ENCODE peak calls at places on chromosomes 5 and 9, in eight cellular contexts. O is Kasumi-1; W is CD8-positive, alpha-beta T cell; F is GM12865; T is CD4-positive, alpha-beta T cell; Q is CD4-positive, alpha-beta memory T cell; G is EH; H is suprapubic skin. M is an unnamed sample.

GRCh38 chr5:172646716-172647285 is 5.7 kb downstream of the NEURL1B start:
- DNase-seq in T (no peak), F (no peak), Q (no peak), O (no peak), H (no peak), W (no peak), G (no peak), M (no peak)

GRCh38 chr9:115328677-115329076 is 210.7 kb upstream of the TNC start:
- DNase-seq in O (no peak), F (no peak), H (no peak), G (no peak), W (no peak), Q (no peak), T (no peak), M (no peak)

GRCh38 chr9:4303002-4303401 is 3.1 kb upstream of the GLIS3 start:
- DNase-seq in G (peak), H (no peak), O (no peak), Q (no peak), F (no peak), T (no peak), W (no peak), M (no peak)

GRCh38 chr5:96961053-96961452 is 25.2 kb downstream of the LNPEP start:
- DNase-seq in W (no peak), Q (no peak), O (peak), T (no peak), F (peak), H (no peak), G (no peak), M (no peak)

GRCh38 chr5:81626524-81626923 is 124.4 kb downstream of the SSBP2 start:
- DNase-seq in O (no peak), T (no peak), W (no peak), Q (no peak), G (peak), H (no peak), F (no peak), M (no peak)

GRCh38 chr5:61330341-61330878 is 1.6 kb upstream of the ZSWIM6 start:
- DNase-seq in T (no peak), H (peak), F (no peak), G (peak), Q (no peak), O (peak), W (no peak), M (peak)

GRCh38 chr5:138930371-138931097 is 55.4 kb upstream of the LRRTM2 start:
- DNase-seq in T (no peak), G (no peak), W (no peak), Q (no peak), H (no peak), F (no peak), O (no peak), M (no peak)

GRCh38 chr5:173327084-173327947 is 898 bp downstream of the STC2 start:
- DNase-seq in Q (no peak), O (peak), F (peak), G (peak), H (no peak), T (no peak), W (no peak), M (no peak)

GRCh38 chr9:35905912-35906679 is at the start of gene HRCT1:
- DNase-seq in H (peak), O (no peak), G (peak), T (no peak), Q (no peak), F (no peak), W (no peak), M (no peak)